ENCODE peak calls at places on chromosome 1, in eight cellular contexts. T is uterus, C is sigmoid colon, U is heart right ventricle, X is T-helper 17 cell, H is NCI-H774, S is stromal cell of bone marrow, L is GM06990. F is an unnamed sample.
A peak's percentile ranks its signal among the peaks of the same experiment; 100 is the strongest.

GRCh38 chr1:110620250-110620615 is 14.1 kb upstream of the KCNA2 start:
- DNase-seq in L (peak; percentile 32), C (no peak), X (no peak), H (no peak), S (no peak), U (no peak), T (no peak), F (no peak)

GRCh38 chr1:39646232-39647081 is 7.0 kb upstream of the HEYL start:
- DNase-seq in H (no peak), C (peak; percentile 92), L (no peak), X (no peak), S (no peak), T (peak; percentile 90), U (peak; percentile 89), F (no peak)

GRCh38 chr1:184298321-184299052 is 88.3 kb upstream of the C1orf21 start:
- DNase-seq in T (no peak), C (no peak), X (no peak), L (no peak), H (no peak), S (no peak), U (no peak), F (no peak)

GRCh38 chr1:169474302-169474701 is 11.4 kb downstream of the SLC19A2 start:
- DNase-seq in T (no peak), X (no peak), L (no peak), C (no peak), U (no peak), H (no peak), S (no peak), F (no peak)

GRCh38 chr1:81424056-81424455 is 376.7 kb upstream of the ADGRL2 start:
- DNase-seq in T (no peak), L (no peak), C (no peak), S (peak; percentile 14), U (no peak), H (no peak), X (no peak), F (no peak)

GRCh38 chr1:99279525-99279924 is 15.2 kb downstream of the PLPPR4 start:
- DNase-seq in L (no peak), C (no peak), U (no peak), X (no peak), H (no peak), T (no peak), S (no peak), F (no peak)

GRCh38 chr1:39898648-39899603 is 2.8 kb downstream of the MYCL start:
- DNase-seq in C (no peak), L (no peak), U (no peak), S (no peak), T (no peak), X (no peak), H (peak; percentile 93), F (peak; percentile 60)

GRCh38 chr1:19606817-19607706 is 37.0 kb upstream of the NBL1 start:
- DNase-seq in H (no peak), C (no peak), S (no peak), U (no peak), L (no peak), T (no peak), X (peak; percentile 27), F (no peak)

GRCh38 chr1:169443923-169444322 is 16.6 kb upstream of the CCDC181 start:
- DNase-seq in C (no peak), T (no peak), S (no peak), H (no peak), U (no peak), X (no peak), L (no peak), F (no peak)

GRCh38 chr1:12372180-12372579 is 142.3 kb downstream of the VPS13D start:
- DNase-seq in L (no peak), T (no peak), S (no peak), U (no peak), H (no peak), X (no peak), C (no peak), F (no peak)

GRCh38 chr1:245153645-245154428 is 948 bp upstream of the KIF26B start:
- DNase-seq in T (no peak), H (peak; percentile 25), X (no peak), U (peak; percentile 26), S (no peak), C (no peak), L (no peak), F (no peak)

GRCh38 chr1:26364956-26365355 is 7.6 kb downstream of the ZNF683 start:
- DNase-seq in C (no peak), X (no peak), S (no peak), U (no peak), H (no peak), L (no peak), T (no peak), F (no peak)

GRCh38 chr1:85283475-85284199 is 7.2 kb upstream of the BCL10 start:
- DNase-seq in T (no peak), H (no peak), L (no peak), U (no peak), S (no peak), C (no peak), X (no peak), F (no peak)